ENCODE peak calls at places on chromosomes 5 and 9, in eight cellular contexts. U is uterus, N is body of pancreas, Z is stomach, R is ovary, L is lower leg skin, X is A549, V is esophagus squamous epithelium. H is an unnamed sample.

GRCh38 chr9:98523231-98523901 is 185.4 kb downstream of the GABBR2 start:
- DNase-seq in X (no peak), U (no peak), L (no peak), R (no peak), N (no peak), Z (no peak), V (no peak), H (no peak)

GRCh38 chr9:89461302-89461701 is 36.6 kb downstream of the SEMA4D start:
- DNase-seq in L (no peak), N (no peak), Z (no peak), V (no peak), X (no peak), R (no peak), U (no peak), H (peak; percentile 37)

GRCh38 chr9:6133346-6134063 is 82.1 kb upstream of the IL33 start:
- DNase-seq in R (no peak), N (no peak), U (no peak), L (no peak), X (no peak), Z (no peak), V (no peak), H (no peak)

GRCh38 chr9:114288233-114289051 is 34.5 kb upstream of the ORM1 start:
- DNase-seq in Z (peak; percentile 22), N (peak; percentile 8), V (no peak), L (peak; percentile 79), R (peak; percentile 17), X (peak; percentile 56), U (peak; percentile 11), H (no peak)

GRCh38 chr5:40381676-40382363 is 297.9 kb upstream of the PTGER4 start:
- DNase-seq in X (no peak), N (no peak), L (no peak), Z (no peak), R (no peak), V (no peak), U (no peak), H (no peak)

GRCh38 chr9:82651474-82651873 is 411.5 kb downstream of the RASEF start:
- DNase-seq in U (no peak), N (no peak), V (no peak), R (no peak), L (no peak), Z (no peak), X (no peak), H (no peak)

GRCh38 chr5:105238561-105238960 is 1676.0 kb upstream of the NUDT12 start:
- DNase-seq in L (no peak), X (no peak), R (no peak), V (no peak), Z (no peak), N (no peak), U (no peak), H (no peak)

GRCh38 chr5:16934669-16935068 is 1.4 kb downstream of the MYO10 start:
- DNase-seq in U (no peak), R (no peak), N (no peak), V (no peak), Z (no peak), X (no peak), L (no peak), H (no peak)

GRCh38 chr9:6054280-6055099 is 39.1 kb upstream of the RANBP6 start:
- DNase-seq in R (peak; percentile 75), Z (peak; percentile 75), N (peak; percentile 82), X (peak; percentile 43), L (no peak), U (peak; percentile 67), V (no peak), H (peak; percentile 53)

GRCh38 chr5:61328791-61329617 is 3.1 kb upstream of the ZSWIM6 start:
- DNase-seq in Z (no peak), X (no peak), V (no peak), L (no peak), R (no peak), U (no peak), N (no peak), H (peak; percentile 6)

GRCh38 chr9:78115073-78115472 is 83.5 kb upstream of the GNAQ start:
- DNase-seq in R (no peak), Z (no peak), U (no peak), L (no peak), N (no peak), X (no peak), V (no peak), H (peak; percentile 35)

GRCh38 chr5:163383754-163384153 is 53.6 kb upstream of the CCNG1 start:
- DNase-seq in X (no peak), L (no peak), N (no peak), V (no peak), R (no peak), U (no peak), Z (no peak), H (no peak)

GRCh38 chr5:175640108-175640507 is 17.8 kb upstream of the HRH2 start:
- DNase-seq in N (no peak), X (no peak), U (no peak), L (no peak), R (no peak), V (no peak), Z (no peak), H (no peak)

GRCh38 chr9:127930298-127931091 is at the start of gene PIP5KL1:
- DNase-seq in X (peak; percentile 95), V (no peak), Z (peak; percentile 86), N (peak; percentile 78), L (peak; percentile 95), U (peak; percentile 82), R (peak; percentile 84), H (peak; percentile 84)
- TF ChIP-seq POLR2A in X (peak; percentile 13), V (no peak), Z (no peak), N (no peak), L (no peak), U (no peak), R (no peak), H (no peak)

DNA sequence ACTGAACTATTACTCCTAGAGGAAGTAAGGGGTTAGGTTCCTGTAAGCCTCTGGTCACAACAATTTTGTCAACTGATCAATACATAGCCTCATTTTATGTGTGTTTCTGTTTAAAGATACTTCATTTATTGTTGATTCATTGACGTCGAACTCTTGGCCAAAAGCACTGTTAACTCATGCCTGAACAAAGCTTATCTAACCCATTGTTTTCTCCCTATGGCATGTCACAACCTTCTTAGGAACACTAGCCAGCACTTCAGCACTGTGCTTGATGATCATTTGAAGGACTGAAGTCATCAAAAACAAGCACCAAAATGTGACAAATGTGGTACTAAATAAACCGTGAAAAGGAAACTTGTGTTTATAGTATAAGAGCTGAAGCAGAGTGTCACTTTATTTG is 13.5 kb downstream of the CNTLN start:
- DNase-seq in N (no peak), V (no peak), Z (no peak), X (no peak), L (no peak), R (no peak), U (no peak), H (no peak)
- TF ChIP-seq POLR2A in N (no peak), V (no peak), Z (no peak), X (no peak), L (no peak), R (no peak), U (no peak), H (no peak)

DNA sequence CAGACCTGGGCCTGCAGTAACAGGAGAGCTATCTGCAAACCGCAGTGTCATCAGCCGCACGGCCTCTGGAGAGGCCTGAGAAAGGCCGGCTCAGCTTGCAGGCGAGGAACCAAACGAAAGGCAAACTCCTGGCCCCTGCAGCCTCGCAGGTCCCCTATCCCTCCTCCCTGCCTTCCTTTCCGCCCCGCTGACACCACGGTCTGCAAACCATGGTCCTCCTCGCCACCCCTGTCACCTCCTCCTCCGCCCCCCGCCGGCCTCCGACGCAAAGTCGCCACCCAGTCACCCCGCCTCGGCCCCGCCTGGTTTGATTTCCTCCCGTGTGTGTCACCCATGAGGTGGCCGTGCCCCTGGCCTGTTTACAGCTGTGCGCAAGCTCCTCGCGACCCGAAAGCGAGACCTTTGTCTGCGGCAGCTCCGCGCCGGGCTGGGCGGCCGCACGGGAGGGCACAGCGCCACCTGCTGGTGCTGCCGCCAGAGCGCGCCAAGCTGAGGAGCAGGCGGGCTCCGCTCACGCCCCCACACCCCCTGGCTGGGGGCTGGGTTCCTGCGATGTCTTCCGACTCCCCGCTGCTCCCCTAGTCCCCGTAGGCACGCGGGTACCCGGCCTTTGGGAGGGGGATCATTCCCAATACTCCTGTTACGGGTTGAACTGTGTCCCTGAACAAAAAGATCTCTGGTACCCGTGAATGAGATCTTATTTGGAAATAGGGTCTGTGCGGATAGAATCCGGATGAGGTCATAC is 19.4 kb downstream of the GBGT1 start:
- DNase-seq in N (peak; percentile 85), U (peak; percentile 69), L (peak; percentile 96), X (peak; percentile 86), V (peak; percentile 58), Z (peak; percentile 86), R (peak; percentile 74), H (peak; percentile 81)
- TF ChIP-seq POLR2A in N (no peak), U (peak; percentile 44), L (no peak), X (no peak), V (no peak), Z (no peak), R (peak; percentile 22), H (peak; percentile 55)

GRCh38 chr9:127249877-127250276 is 14.7 kb upstream of the GARNL3 start:
- DNase-seq in U (no peak), N (no peak), X (no peak), V (no peak), Z (no peak), L (no peak), R (no peak), H (no peak)

GRCh38 chr9:127245637-127246164 is 18.9 kb upstream of the GARNL3 start:
- DNase-seq in N (peak; percentile 19), L (no peak), U (no peak), Z (no peak), V (no peak), X (no peak), R (no peak), H (no peak)

GRCh38 chr9:127241354-127241753 is 23.2 kb upstream of the GARNL3 start:
- DNase-seq in R (no peak), L (no peak), U (no peak), X (no peak), N (no peak), Z (no peak), V (no peak), H (no peak)

GRCh38 chr9:127248241-127248640 is 16.3 kb upstream of the GARNL3 start:
- DNase-seq in R (no peak), V (no peak), Z (no peak), X (no peak), L (no peak), N (no peak), U (no peak), H (no peak)

DNA sequence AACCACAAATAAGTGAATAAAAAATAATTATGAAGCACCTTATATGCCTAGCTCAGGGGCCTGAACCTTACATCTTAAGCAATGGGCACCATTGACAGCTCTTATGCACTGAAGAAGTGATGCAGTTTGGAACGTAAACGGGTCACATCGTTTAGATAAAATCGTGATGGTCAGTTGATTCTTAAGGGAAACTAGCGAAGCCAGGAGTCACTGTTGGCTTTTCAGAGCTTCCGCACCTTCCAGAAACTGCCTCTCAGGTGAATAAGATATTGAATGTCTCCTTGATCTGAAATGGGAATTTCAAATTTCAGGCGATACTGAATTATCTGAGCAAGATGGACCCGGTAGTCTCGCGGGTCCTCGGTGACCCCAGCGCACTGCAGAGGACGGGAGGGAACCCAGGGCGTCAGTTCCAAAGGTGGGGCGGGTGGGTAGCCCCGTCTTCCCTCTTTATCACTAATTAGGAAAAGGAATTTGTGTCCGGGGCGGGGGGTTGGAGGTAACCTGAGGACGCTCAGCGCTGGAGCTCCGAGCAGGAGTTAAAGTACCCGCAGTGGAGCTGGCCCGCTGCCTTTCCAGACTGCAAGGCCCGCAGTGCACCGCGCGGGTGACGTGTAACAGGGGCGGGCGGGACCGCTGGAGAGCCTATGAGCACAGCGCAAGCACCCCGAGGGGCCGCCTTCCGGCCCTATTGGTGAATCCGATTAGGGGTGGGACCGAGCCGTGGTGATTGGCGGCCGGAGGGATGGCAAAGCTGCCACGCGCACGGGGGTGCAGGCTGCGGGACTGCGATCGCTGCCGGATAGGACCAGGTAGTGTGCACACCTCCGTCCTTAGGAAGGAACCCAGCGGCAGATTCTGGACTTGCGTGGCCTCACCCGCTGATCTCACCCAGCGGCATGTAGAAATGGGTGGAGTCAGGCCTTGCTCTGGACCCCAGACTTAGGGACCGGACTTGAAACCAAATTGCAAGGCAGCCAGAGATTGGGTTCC is 19.7 kb upstream of the GARNL3 start:
- DNase-seq in X (peak; percentile 98), U (peak; percentile 97), R (peak; percentile 97), L (peak; percentile 99), N (peak; percentile 99), V (peak; percentile 79), Z (peak; percentile 99), H (peak; percentile 93)
- TF ChIP-seq POLR2A in X (peak; percentile 81), U (peak; percentile 60), R (peak; percentile 40), L (no peak), N (peak; percentile 78), V (no peak), Z (no peak), H (no peak)

H was measured in erythroblast.